ENCODE peak calls at places on chromosome 11, in six cellular contexts. F, O, V, I, G and N are unnamed samples.

GRCh38 chr11:86459682-86460460 is 85.2 kb downstream of the CCDC81 start:
- DNase-seq in F (no peak), O (peak; percentile 76), V (peak; percentile 86), I (peak; percentile 90), G (no peak), N (peak; percentile 81)

GRCh38 chr11:47466701-47467250 is 17.8 kb upstream of the RAPSN start:
- DNase-seq in F (no peak), O (peak; percentile 49), V (no peak), I (no peak), G (no peak), N (no peak)

GRCh38 chr11:70423523-70424505 is 25.5 kb downstream of the CTTN start:
- DNase-seq in F (peak; percentile 34), O (no peak), V (peak; percentile 78), I (peak; percentile 72), G (no peak), N (no peak)

GRCh38 chr11:5550440-5551095 is 2.2 kb upstream of the OR52H1 start:
- DNase-seq in F (no peak), O (no peak), V (peak; percentile 92), I (peak; percentile 11), G (no peak), N (peak; percentile 78)

GRCh38 chr11:75200051-75200450 is 40.5 kb upstream of the TPBGL start:
- DNase-seq in F (no peak), O (peak; percentile 49), V (no peak), I (no peak), G (no peak), N (no peak)

GRCh38 chr11:74948898-74949747 is at the start of the genes SPCS2 and XRRA1:
- DNase-seq in F (peak; percentile 90), O (peak; percentile 100), V (peak; percentile 94), I (peak; percentile 98), G (peak; percentile 95), N (peak; percentile 100)

GRCh38 chr11:60981515-60981914 is 10.0 kb downstream of the CD6 start:
- DNase-seq in F (no peak), O (no peak), V (no peak), I (no peak), G (no peak), N (no peak)

GRCh38 chr11:31813961-31814868 is 3.1 kb upstream of the PAX6 start:
- DNase-seq in F (no peak), O (no peak), V (no peak), I (no peak), G (no peak), N (no peak)

GRCh38 chr11:80074837-80075236 is 634.0 kb upstream of the TENM4 start:
- DNase-seq in F (no peak), O (no peak), V (no peak), I (no peak), G (no peak), N (no peak)

GRCh38 chr11:119685073-119685746 is 43.8 kb downstream of the NECTIN1 start:
- DNase-seq in F (no peak), O (no peak), V (no peak), I (no peak), G (no peak), N (no peak)

GRCh38 chr11:68889948-68890446 is 13.6 kb downstream of the MRPL21 start:
- DNase-seq in F (no peak), O (peak; percentile 73), V (no peak), I (no peak), G (no peak), N (peak; percentile 17)

GRCh38 chr11:58926695-58927094 is 12.6 kb upstream of the GLYATL1 start:
- DNase-seq in F (no peak), O (no peak), V (peak; percentile 30), I (no peak), G (no peak), N (peak; percentile 21)

GRCh38 chr11:108131993-108132392 is 10.6 kb downstream of the ACAT1 start:
- DNase-seq in F (no peak), O (no peak), V (no peak), I (no peak), G (no peak), N (peak; percentile 8)

GRCh38 chr11:18171377-18172000 is 1.1 kb upstream of the MRGPRX4 start:
- DNase-seq in F (no peak), O (no peak), V (no peak), I (peak; percentile 66), G (peak; percentile 24), N (peak; percentile 35)

GRCh38 chr11:44899959-44900358 is 50.7 kb downstream of the TP53I11 start:
- DNase-seq in F (no peak), O (no peak), V (no peak), I (peak; percentile 75), G (no peak), N (peak; percentile 28)

GRCh38 chr11:38169286-38169685 is 1571.2 kb upstream of the RAG2 start:
- DNase-seq in F (no peak), O (no peak), V (no peak), I (peak; percentile 69), G (peak; percentile 38), N (peak; percentile 82)

GRCh38 chr11:69089258-69089657 is 40.5 kb downstream of the TPCN2 start:
- DNase-seq in F (no peak), O (no peak), V (peak; percentile 74), I (peak; percentile 40), G (no peak), N (peak; percentile 42)

GRCh38 chr11:95254139-95254704 is 23.2 kb upstream of the SESN3 start:
- DNase-seq in F (peak; percentile 46), O (peak; percentile 81), V (peak; percentile 29), I (peak; percentile 64), G (peak; percentile 81), N (peak; percentile 95)

GRCh38 chr11:119108857-119109221 is 1.7 kb downstream of the C2CD2L start:
- DNase-seq in F (no peak), O (no peak), V (no peak), I (no peak), G (no peak), N (no peak)

GRCh38 chr11:3086671-3087150 is 29.5 kb upstream of the CARS1 start:
- DNase-seq in F (no peak), O (no peak), V (no peak), I (no peak), G (no peak), N (no peak)

GRCh38 chr11:61609000-61609969 is 28.4 kb upstream of the SYT7 start:
- DNase-seq in F (no peak), O (no peak), V (no peak), I (no peak), G (no peak), N (no peak)

GRCh38 chr11:73252577-73253191 is 19.5 kb upstream of the P2RY6 start:
- DNase-seq in F (no peak), O (peak; percentile 21), V (no peak), I (no peak), G (no peak), N (no peak)

GRCh38 chr11:75350743-75351540 is 519 bp downstream of the ARRB1 start:
- DNase-seq in F (no peak), O (peak; percentile 66), V (no peak), I (no peak), G (no peak), N (peak; percentile 43)

GRCh38 chr11:11867720-11868119 is 25.9 kb downstream of the USP47 start:
- DNase-seq in F (no peak), O (no peak), V (no peak), I (no peak), G (no peak), N (no peak)

GRCh38 chr11:82842019-82842418 is 58.2 kb downstream of the PRCP start:
- DNase-seq in F (no peak), O (no peak), V (no peak), I (no peak), G (no peak), N (no peak)

GRCh38 chr11:62193954-62194353 is 3.9 kb downstream of the SCGB1D1 start:
- DNase-seq in F (no peak), O (no peak), V (no peak), I (peak; percentile 17), G (no peak), N (peak; percentile 30)

GRCh38 chr11:61602775-61603569 is 22.1 kb upstream of the SYT7 start:
- DNase-seq in F (no peak), O (peak; percentile 84), V (peak; percentile 58), I (peak; percentile 97), G (no peak), N (peak; percentile 99)

GRCh38 chr11:30487200-30487898 is 98.8 kb downstream of the MPPED2 start:
- DNase-seq in F (no peak), O (peak; percentile 22), V (no peak), I (peak; percentile 13), G (no peak), N (peak; percentile 45)

GRCh38 chr11:112999518-112999917 is 38.3 kb downstream of the NCAM1 start:
- DNase-seq in F (no peak), O (no peak), V (no peak), I (peak; percentile 42), G (no peak), N (peak; percentile 67)

GRCh38 chr11:31813242-31813960 is 2.3 kb upstream of the PAX6 start:
- DNase-seq in F (no peak), O (no peak), V (no peak), I (no peak), G (no peak), N (peak; percentile 27)

GRCh38 chr11:10322830-10323792 is 18.2 kb downstream of the ADM start:
- DNase-seq in F (peak; percentile 28), O (peak; percentile 58), V (peak; percentile 65), I (peak; percentile 87), G (peak; percentile 71), N (peak; percentile 83)

GRCh38 chr11:118691926-118692830 is 12.7 kb upstream of the TREH start:
- DNase-seq in F (peak; percentile 51), O (no peak), V (peak; percentile 22), I (peak; percentile 95), G (no peak), N (peak; percentile 97)

GRCh38 chr11:35852056-35852455 is 91.8 kb upstream of the LDLRAD3 start:
- DNase-seq in F (no peak), O (peak; percentile 31), V (no peak), I (no peak), G (no peak), N (no peak)

GRCh38 chr11:93717501-93717900 is 23.8 kb downstream of the TAF1D start:
- DNase-seq in F (no peak), O (no peak), V (peak; percentile 11), I (no peak), G (no peak), N (no peak)

GRCh38 chr11:15707971-15708370 is 593.2 kb downstream of the INSC start:
- DNase-seq in F (no peak), O (peak; percentile 57), V (no peak), I (peak; percentile 86), G (peak; percentile 2), N (peak; percentile 16)

GRCh38 chr11:30281476-30282288 is 41.2 kb upstream of the ARL14EP start:
- DNase-seq in F (no peak), O (no peak), V (no peak), I (no peak), G (no peak), N (no peak)

GRCh38 chr11:62353841-62354240 is 16.6 kb downstream of the ASRGL1 start:
- DNase-seq in F (no peak), O (no peak), V (no peak), I (no peak), G (no peak), N (peak; percentile 61)